ENCODE peak calls at places on chromosomes 2 and 18, in nine cellular contexts. M, Q, O, I, Y, W, G, R and L are unnamed samples.

GRCh38 chr2:98869868-98870267 is 66.2 kb downstream of the CRACDL start:
- DNase-seq in Y (no peak), R (no peak), W (no peak), O (no peak), G (no peak), I (no peak), M (no peak), Q (peak), L (no peak)

GRCh38 chr2:224025874-224026273 is 13.2 kb downstream of the SERPINE2 start:
- DNase-seq in R (peak), G (no peak), I (no peak), W (no peak), M (no peak), O (no peak), Y (no peak), Q (no peak), L (peak)

GRCh38 chr2:62760555-62760954 is 55.0 kb downstream of the EHBP1 start:
- DNase-seq in G (no peak), R (no peak), M (peak), I (no peak), W (no peak), Y (no peak), O (peak), Q (no peak), L (no peak)

GRCh38 chr18:74784791-74785190 is 187.1 kb downstream of the ZNF407 start:
- DNase-seq in M (no peak), I (no peak), Y (no peak), O (no peak), Q (no peak), R (no peak), W (no peak), G (no peak), L (no peak)

GRCh38 chr18:51890762-51891161 is 449.2 kb upstream of the DCC start:
- DNase-seq in O (no peak), R (no peak), W (no peak), Q (peak), I (no peak), M (no peak), G (no peak), Y (no peak), L (no peak)

GRCh38 chr2:12325806-12326205 is 390.9 kb upstream of the TRIB2 start:
- DNase-seq in W (no peak), I (no peak), Q (no peak), M (peak), G (no peak), Y (no peak), O (peak), R (no peak), L (no peak)

GRCh38 chr2:100857915-100858314 is 38.0 kb downstream of the NPAS2 start:
- DNase-seq in Q (no peak), G (no peak), M (peak), Y (no peak), O (peak), R (no peak), W (no peak), I (no peak), L (no peak)

GRCh38 chr18:2087877-2088673 is 483.2 kb downstream of the METTL4 start:
- DNase-seq in Q (no peak), G (no peak), I (no peak), M (peak), Y (no peak), W (peak), R (no peak), O (peak), L (no peak)

GRCh38 chr2:172179045-172179742 is 76.5 kb upstream of the DLX2 start:
- DNase-seq in G (no peak), I (no peak), Y (no peak), Q (peak), R (no peak), W (no peak), O (no peak), M (no peak), L (peak)

DNA sequence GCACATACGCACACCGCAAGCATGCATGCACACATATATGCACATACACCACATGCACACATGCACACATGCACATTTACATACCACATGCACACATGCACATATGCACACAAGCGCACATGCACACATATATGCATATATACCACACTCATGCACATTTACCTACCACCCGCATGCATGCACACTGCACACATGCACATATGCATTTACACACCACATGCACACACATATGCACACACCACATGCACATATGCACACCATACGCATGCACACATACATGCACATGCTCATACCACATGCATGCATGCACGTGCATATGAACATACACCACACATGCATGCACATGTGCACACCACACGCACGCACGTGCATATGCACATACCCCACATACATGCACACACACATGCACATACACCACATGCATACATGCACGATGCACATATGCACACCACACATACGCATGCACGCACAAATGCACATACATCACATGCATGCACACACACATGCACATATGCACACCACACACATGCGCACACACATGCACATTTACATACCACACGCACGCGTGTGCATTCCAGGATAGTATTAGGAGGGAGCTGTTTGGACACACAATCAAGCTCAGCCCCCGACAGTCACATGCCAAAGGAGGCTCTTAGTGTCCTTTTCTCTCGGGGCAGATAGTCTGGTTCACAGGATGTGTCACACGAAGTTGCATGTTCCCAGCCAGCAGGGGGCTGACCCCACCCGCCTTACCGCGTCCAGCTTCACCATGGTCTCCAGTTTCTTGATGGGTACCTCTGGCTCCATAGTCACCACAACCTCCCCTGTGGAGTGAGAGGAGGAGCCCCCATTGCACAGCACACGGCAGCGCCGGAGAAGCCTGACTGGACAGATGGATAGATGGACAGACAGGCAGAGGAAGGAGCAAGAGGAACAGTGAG is 5.9 kb downstream of the OTOF start:
- DNase-seq in I (no peak), O (no peak), Y (peak), R (no peak), G (no peak), Q (no peak), M (no peak), W (peak), L (no peak)
- TF ChIP-seq CTCF in I (peak), O (no peak), Y (no peak), R (no peak), G (peak), Q (no peak), M (peak), W (no peak), L (no peak)

DNA sequence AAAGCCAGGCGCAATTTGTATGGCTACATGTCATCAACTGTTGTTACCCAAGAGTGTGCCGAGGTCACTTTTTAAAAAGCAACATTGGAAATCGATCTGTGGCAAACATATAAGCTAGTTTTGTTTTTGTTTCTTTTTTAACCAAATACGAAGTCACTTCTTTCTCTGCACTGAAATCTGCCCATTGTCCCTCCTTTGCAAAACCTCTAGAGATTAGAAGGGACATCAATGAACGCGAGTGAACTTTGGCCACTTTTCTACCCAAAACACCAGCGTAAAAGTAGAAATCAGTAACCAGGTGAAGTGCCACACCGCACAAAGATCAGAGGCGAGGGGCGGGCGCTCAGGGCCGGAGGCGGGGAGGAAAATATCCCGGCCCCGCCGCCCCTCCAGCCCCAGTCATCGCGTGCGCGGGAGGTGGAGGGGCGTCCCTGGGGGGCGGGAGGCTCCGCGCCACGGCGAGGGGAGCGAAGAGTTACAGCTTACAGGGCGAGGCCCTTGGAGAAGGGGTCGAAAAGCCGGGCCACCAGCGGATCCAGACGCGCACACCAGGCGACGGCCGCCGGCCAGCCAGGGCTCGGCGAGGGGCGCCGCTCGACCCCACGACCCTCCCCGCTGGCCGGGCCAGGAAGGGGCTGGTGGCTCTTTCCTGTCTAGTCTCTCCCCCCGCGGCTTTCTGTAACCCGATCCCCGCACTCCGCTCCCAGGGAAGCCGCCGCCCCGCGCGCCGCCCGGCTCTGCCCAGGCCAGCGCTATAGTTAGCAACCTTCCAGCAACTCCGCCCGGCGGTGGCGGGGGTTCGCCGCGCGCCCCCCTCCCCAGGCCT is 993 bp downstream of the RBMS1 start:
- DNase-seq in M (peak), Y (peak), W (peak), I (peak), O (peak), G (peak), Q (peak), R (peak), L (peak)
- TF ChIP-seq CTCF in M (no peak), Y (no peak), W (no peak), I (no peak), O (no peak), G (no peak), Q (no peak), R (no peak), L (no peak)

DNA sequence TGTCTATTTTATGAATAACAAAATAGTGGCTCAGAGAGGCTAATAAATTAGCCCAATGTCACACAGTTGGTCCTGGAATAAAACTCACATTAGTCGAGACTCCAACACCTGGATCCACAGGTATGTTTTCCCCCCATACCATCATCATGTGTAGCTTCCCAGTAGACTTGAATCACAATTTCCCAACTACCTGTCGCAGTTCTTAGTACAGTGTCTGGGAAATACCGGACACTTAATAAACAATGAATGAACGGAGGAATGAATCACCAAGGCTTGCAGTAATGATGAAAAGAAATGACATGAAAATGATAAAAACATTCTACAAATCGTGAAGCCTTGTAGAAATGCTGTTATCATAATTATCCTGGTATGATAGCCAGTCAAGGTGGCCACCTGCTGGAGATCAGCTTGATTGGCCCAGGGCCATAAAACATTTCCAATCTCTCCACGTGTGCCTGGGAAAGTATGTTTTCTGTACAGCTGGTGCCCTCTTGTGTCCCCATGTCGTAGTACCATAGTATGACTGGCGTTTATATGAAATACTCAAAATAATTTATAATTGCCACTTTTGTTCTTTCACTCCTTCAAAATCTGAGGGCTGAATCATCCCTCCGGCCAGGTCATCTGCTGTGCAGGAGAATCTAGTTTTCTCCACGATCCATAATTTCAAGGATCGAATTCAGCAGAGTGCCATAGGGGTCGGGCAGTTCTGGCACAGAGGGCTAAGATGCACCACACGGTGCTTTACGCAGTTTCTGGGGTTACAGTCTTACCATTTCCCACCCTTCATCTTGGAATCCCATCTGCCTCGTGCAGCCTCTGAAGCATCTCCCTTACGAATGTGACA is 95.4 kb downstream of the LAMA1 start:
- DNase-seq in W (no peak), R (no peak), I (peak), Y (peak), M (peak), O (no peak), Q (peak), G (no peak), L (peak)
- TF ChIP-seq CTCF in W (no peak), R (no peak), I (peak), Y (peak), M (peak), O (no peak), Q (peak), G (peak), L (no peak)

GRCh38 chr2:120566331-120567035 is 169.2 kb upstream of the GLI2 start:
- DNase-seq in O (peak), M (peak), W (peak), I (no peak), G (no peak), Q (no peak), R (no peak), Y (no peak), L (no peak)

GRCh38 chr2:120565929-120566328 is 169.7 kb upstream of the GLI2 start:
- DNase-seq in I (no peak), R (no peak), Q (no peak), O (no peak), M (no peak), Y (no peak), G (no peak), W (no peak), L (no peak)

GRCh38 chr2:120568089-120568974 is 167.3 kb upstream of the GLI2 start:
- DNase-seq in I (no peak), O (no peak), Y (no peak), Q (no peak), W (no peak), R (no peak), M (no peak), G (no peak), L (no peak)

GRCh38 chr2:120568975-120569268 is 166.7 kb upstream of the GLI2 start:
- DNase-seq in M (no peak), R (no peak), G (no peak), O (no peak), Y (no peak), I (no peak), W (no peak), Q (no peak), L (no peak)

GRCh38 chr2:120567128-120567527 is 168.5 kb upstream of the GLI2 start:
- DNase-seq in I (no peak), G (no peak), Q (no peak), M (no peak), R (no peak), Y (no peak), O (no peak), W (no peak), L (no peak)
- TF ChIP-seq CTCF in I (no peak), G (no peak), Q (no peak), M (no peak), R (no peak), Y (no peak), O (no peak), W (no peak), L (no peak)